ENCODE peak calls at places on chromosomes 11 and 22, in six cellular contexts. U is IMR-90; C is HS-27A; M is stimulated activated CD8-positive, alpha-beta memory T cell treated with anti-CD3 and anti-CD28 coated beads, Interleukin-15, amount 100 ng/mL, for 1 hour; A is NCI-H1105 treated with DMSO at 0.1 percent for 48 hours; E is GM04504. X is an unnamed sample.

GRCh38 chr11:69034123-69034522 is 14.6 kb upstream of the TPCN2 start:
- DNase-seq in U (no peak), C (no peak), M (no peak), A (no peak), E (no peak), X (peak)

GRCh38 chr22:17213976-17214375 is 5.3 kb downstream of the ADA2 start:
- DNase-seq in U (peak), C (no peak), M (peak), A (no peak), E (no peak), X (peak)

GRCh38 chr11:69284081-69284511 is 9.9 kb upstream of the MYEOV start:
- DNase-seq in U (no peak), C (no peak), M (no peak), A (no peak), E (no peak), X (no peak)

GRCh38 chr11:117860139-117860538 is 16.3 kb downstream of the FXYD6 start:
- DNase-seq in U (no peak), C (no peak), M (no peak), A (no peak), E (no peak), X (no peak)

GRCh38 chr11:12125609-12126149 is 15.3 kb downstream of the MICAL2 start:
- DNase-seq in U (peak), C (no peak), M (no peak), A (no peak), E (no peak), X (no peak)

GRCh38 chr11:69587454-69588081 is 53.4 kb upstream of the CCND1 start:
- DNase-seq in U (peak), C (peak), M (no peak), A (no peak), E (peak), X (no peak)

GRCh38 chr22:36301851-36302250 is 48.9 kb downstream of the APOL1 start:
- DNase-seq in U (peak), C (no peak), M (no peak), A (no peak), E (no peak), X (no peak)

GRCh38 chr11:68409748-68410344 is 50.7 kb upstream of the PPP6R3 start:
- DNase-seq in U (no peak), C (no peak), M (no peak), A (no peak), E (no peak), X (no peak)

GRCh38 chr22:26617251-26618199 is at the start of gene CRYBB1:
- DNase-seq in U (peak), C (no peak), M (no peak), A (no peak), E (no peak), X (peak)